ENCODE peak calls at places on chromosomes 5 and 9, in five cellular contexts. S is A549, Y is kidney, K is psoas muscle, Z is AG04450. N is an unnamed sample.

GRCh38 chr5:136031713-136032112 is 2.9 kb downstream of the TGFBI start:
- DNase-seq in S (no peak), Y (no peak), K (no peak), Z (no peak), N (no peak)

GRCh38 chr5:76175821-76176403 is 92.7 kb downstream of the SV2C start:
- DNase-seq in S (no peak), Y (no peak), K (no peak), Z (no peak), N (no peak)

GRCh38 chr9:82645591-82645990 is 417.4 kb downstream of the RASEF start:
- DNase-seq in S (no peak), Y (no peak), K (no peak), Z (no peak), N (no peak)

GRCh38 chr9:134503301-134504105 is 138.1 kb upstream of the COL5A1 start:
- DNase-seq in S (no peak), Y (peak), K (no peak), Z (no peak), N (peak)

GRCh38 chr5:172795401-172795977 is 24.5 kb upstream of the DUSP1 start:
- DNase-seq in S (no peak), Y (peak), K (peak), Z (peak), N (peak)

GRCh38 chr5:88886756-88887741 is 4.1 kb upstream of the MEF2C start:
- DNase-seq in S (no peak), Y (no peak), K (no peak), Z (no peak), N (no peak)

GRCh38 chr9:123411191-123411590 is 55.2 kb downstream of the CRB2 start:
- DNase-seq in S (no peak), Y (peak), K (no peak), Z (no peak), N (no peak)

GRCh38 chr9:112268421-112268820 is 65.0 kb downstream of the PTBP3 start:
- DNase-seq in S (no peak), Y (no peak), K (no peak), Z (no peak), N (no peak)

GRCh38 chr5:116575635-116576042 is 1.0 kb upstream of the SEMA6A start:
- DNase-seq in S (no peak), Y (peak), K (no peak), Z (no peak), N (peak)

GRCh38 chr9:121699271-121700164 is 48.1 kb downstream of the DAB2IP start:
- DNase-seq in S (no peak), Y (peak), K (peak), Z (no peak), N (peak)

DNA sequence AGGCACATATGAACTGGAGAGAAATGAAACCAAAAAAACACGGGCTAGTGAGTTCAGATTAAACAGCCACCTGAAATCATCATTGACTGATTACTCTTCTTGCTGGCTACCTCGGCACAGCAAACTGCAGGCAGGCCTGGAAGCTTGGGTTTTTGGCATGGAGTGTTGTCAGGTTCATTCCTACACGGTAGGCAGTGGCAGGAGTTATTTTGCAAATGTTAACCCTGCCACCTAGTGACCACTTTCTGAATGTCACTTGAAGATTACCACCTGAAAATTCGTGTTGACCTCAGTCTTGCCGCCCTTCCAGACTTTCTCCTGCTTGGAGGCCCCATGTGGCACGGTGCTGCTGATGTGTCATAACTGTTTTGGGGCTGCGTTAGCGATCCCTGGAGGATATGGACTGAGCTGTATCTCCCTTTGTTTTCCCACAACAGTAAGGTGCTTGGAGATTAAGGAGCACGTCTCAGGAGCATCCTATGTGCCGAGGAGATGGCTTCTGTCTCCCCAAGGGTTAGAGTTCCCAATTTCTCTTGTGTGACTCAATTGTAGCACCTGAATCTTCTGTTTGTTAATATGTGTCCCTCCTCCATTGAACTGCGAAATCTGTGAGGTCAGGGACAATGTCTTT is 12.7 kb upstream of the CD180 start:
- DNase-seq in S (peak), Y (no peak), K (no peak), Z (peak), N (no peak)
- H3K27ac ChIP-seq in S (peak), Y (no peak), K (no peak), Z (no peak), N (no peak)

GRCh38 chr5:178793156-178793555 is 62.7 kb upstream of the ZNF354A start:
- DNase-seq in S (no peak), Y (no peak), K (no peak), Z (no peak), N (peak)
- TF ChIP-seq CTCF in S (no peak), Y (no peak), K (peak), Z (no peak), N (peak)

DNA sequence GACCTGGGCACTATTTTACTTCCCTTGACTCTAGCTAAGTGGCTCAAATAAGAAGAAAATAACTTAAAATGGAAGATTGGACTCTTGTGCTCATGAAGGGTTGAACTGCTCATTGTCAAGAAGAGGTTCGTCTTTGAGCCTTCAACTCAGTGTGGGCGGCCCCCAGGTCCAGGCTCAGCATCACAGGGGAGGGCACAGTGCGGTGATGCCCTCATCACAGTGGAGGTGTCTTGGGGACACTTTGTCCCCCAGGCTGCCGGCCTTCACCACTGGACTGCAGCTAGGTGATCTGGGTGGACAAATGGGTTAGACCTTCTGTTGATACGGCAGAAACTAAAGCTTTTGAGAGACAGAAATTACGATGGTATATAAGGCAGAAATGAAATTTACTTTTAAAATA is 155.6 kb downstream of the TENT4A start:
- DNase-seq in S (no peak), Y (no peak), K (no peak), Z (no peak), N (no peak)
- H3K27ac ChIP-seq in S (no peak), Y (no peak), K (peak), Z (no peak), N (no peak)

GRCh38 chr9:124506433-124506832 is 766 bp downstream of the NR5A1 start:
- DNase-seq in S (no peak), Y (peak), K (no peak), Z (no peak), N (no peak)

GRCh38 chr9:124507880-124508432 is 757 bp upstream of the NR5A1 start:
- DNase-seq in S (no peak), Y (no peak), K (no peak), Z (no peak), N (no peak)

GRCh38 chr9:124505901-124506346 is 1.3 kb downstream of the NR5A1 start:
- DNase-seq in S (no peak), Y (no peak), K (peak), Z (no peak), N (no peak)

GRCh38 chr9:124505006-124505900 is 1.9 kb downstream of the NR5A1 start:
- DNase-seq in S (no peak), Y (peak), K (peak), Z (no peak), N (no peak)

DNA sequence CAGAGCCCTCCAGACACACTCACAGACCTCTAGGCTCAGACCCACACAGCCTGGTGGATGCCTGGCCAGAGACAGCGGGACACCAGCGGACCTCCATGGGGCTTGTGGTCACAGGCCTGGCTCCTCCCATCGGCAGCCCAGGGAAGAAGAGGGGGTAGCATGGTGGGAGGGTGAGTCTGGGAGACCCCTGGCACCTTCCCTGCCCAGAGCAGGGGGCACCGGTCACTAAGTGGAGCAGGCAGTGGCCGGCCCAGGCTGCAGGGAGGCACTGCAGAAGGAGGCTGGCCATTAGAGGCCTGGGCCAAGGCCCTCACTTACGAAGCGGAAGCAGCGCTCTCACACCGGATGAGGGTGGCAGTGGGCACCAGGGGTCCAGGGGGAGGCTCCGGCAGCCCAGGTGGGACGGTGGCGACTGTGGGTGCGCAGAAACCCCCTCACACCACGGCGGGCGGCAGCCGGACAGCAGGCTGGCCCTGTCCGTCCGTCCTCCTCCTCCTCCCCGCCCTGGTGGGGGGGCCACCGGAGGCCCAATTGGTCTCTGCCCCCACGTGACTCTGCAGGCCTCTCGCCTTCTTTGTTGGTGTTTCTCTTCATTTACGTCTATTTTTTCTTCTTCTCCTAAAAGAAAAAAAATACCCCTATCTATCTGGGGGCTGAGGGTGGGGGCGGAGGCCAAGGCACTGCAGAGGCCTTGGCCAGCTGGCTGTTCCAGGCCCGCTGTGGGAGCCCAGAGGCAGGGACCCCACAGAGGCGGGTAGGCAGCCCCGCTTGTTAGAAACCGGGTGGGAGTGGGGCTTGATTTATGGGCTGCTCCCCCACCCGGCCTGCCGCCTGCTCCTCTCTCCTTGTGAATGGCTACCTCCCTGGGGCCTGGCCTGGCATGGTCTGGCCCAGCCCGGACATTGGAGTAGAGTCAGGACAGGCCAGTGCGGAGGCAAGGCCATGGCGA is at the start of gene NR5A1:
- DNase-seq in S (no peak), Y (peak), K (no peak), Z (no peak), N (no peak)
- TF ChIP-seq CTCF in S (no peak), Y (no peak), K (no peak), Z (no peak), N (no peak)